ENCODE peak calls at places on chromosome 2, in four cellular contexts. N is NCI-H226, C is naive B cell, I is fibroblast of pulmonary artery. E is an unnamed sample.

GRCh38 chr2:224260605-224261004 is 141.3 kb downstream of the FAM124B start:
- DNase-seq in N (no peak), C (no peak), I (no peak), E (no peak)

GRCh38 chr2:180291552-180292421 is 284.7 kb upstream of the CWC22 start:
- DNase-seq in N (peak), C (no peak), I (peak), E (peak)

GRCh38 chr2:25323042-25323514 is 18.6 kb downstream of the DNMT3A start:
- DNase-seq in N (no peak), C (no peak), I (no peak), E (peak)

GRCh38 chr2:82796132-82796531 is 1662.9 kb downstream of the SUCLG1 start:
- DNase-seq in N (no peak), C (no peak), I (peak), E (no peak)

GRCh38 chr2:37602702-37603101 is 68.7 kb downstream of the CDC42EP3 start:
- DNase-seq in N (no peak), C (no peak), I (no peak), E (no peak)

GRCh38 chr2:72961853-72962468 is 44.6 kb downstream of the EMX1 start:
- DNase-seq in N (no peak), C (no peak), I (no peak), E (no peak)

GRCh38 chr2:170086117-170086688 is 91.7 kb upstream of the MYO3B start:
- DNase-seq in N (no peak), C (no peak), I (no peak), E (no peak)

GRCh38 chr2:15675456-15676195 is 84.0 kb downstream of the DDX1 start:
- DNase-seq in N (peak), C (no peak), I (peak), E (no peak)

GRCh38 chr2:215860076-215860475 is 153.3 kb downstream of the MREG start:
- DNase-seq in N (no peak), C (no peak), I (no peak), E (peak)

GRCh38 chr2:46569061-46569560 is 89.7 kb downstream of the TMEM247 start:
- DNase-seq in N (no peak), C (peak), I (no peak), E (no peak)

GRCh38 chr2:223621901-223622300 is 19.7 kb upstream of the SCG2 start:
- DNase-seq in N (no peak), C (no peak), I (no peak), E (no peak)

GRCh38 chr2:167345559-167345958 is 457.3 kb downstream of the XIRP2 start:
- DNase-seq in N (no peak), C (no peak), I (no peak), E (no peak)

GRCh38 chr2:873651-874580 is 76.7 kb upstream of the SNTG2 start:
- DNase-seq in N (no peak), C (no peak), I (no peak), E (no peak)

GRCh38 chr2:164697688-164698290 is 76.5 kb upstream of the GRB14 start:
- DNase-seq in N (no peak), C (no peak), I (peak), E (peak)

GRCh38 chr2:236119003-236119402 is 49.2 kb downstream of the GBX2 start:
- DNase-seq in N (no peak), C (no peak), I (no peak), E (no peak)

GRCh38 chr2:58428286-58428552 is 187.1 kb upstream of the FANCL start:
- DNase-seq in N (no peak), C (no peak), I (peak), E (peak)

GRCh38 chr2:226184940-226185575 is 614.6 kb downstream of the IRS1 start:
- DNase-seq in N (no peak), C (no peak), I (peak), E (no peak)

GRCh38 chr2:74593826-74594467 is 39.4 kb downstream of the DOK1 start:
- DNase-seq in N (no peak), C (no peak), I (no peak), E (no peak)

GRCh38 chr2:190216829-190217228 is 102.8 kb downstream of the HIBCH start:
- DNase-seq in N (no peak), C (no peak), I (no peak), E (no peak)

GRCh38 chr2:73265298-73266060 is 18.8 kb downstream of the FBXO41 start:
- DNase-seq in N (no peak), C (no peak), I (no peak), E (no peak)

GRCh38 chr2:44771510-44771909 is 170.0 kb upstream of the SIX3 start:
- DNase-seq in N (no peak), C (no peak), I (no peak), E (no peak)

GRCh38 chr2:232300894-232301387 is 77.6 kb upstream of the ALPP start:
- DNase-seq in N (no peak), C (no peak), I (peak), E (no peak)

E was measured in trophoblast cell.